ENCODE peak calls at places on chromosomes 2 and 18, in six cellular contexts. K is HL-60, G is uterus, Q is body of pancreas, M is upper lobe of right lung, W is RWPE1. J is an unnamed sample.

GRCh38 chr2:168534926-168535325 is 78.9 kb downstream of the CERS6 start:
- DNase-seq in M (no peak), G (no peak), W (no peak), K (no peak), Q (no peak), J (no peak)

GRCh38 chr2:30398488-30398887 is 48.6 kb upstream of the LCLAT1 start:
- DNase-seq in K (no peak), M (no peak), W (peak), Q (no peak), G (no peak), J (no peak)

GRCh38 chr18:79915161-79916127 is 36.0 kb downstream of the SLC66A2 start:
- DNase-seq in M (peak), K (no peak), W (no peak), G (peak), Q (no peak), J (no peak)

GRCh38 chr2:100818606-100819364 is 1.2 kb upstream of the NPAS2 start:
- DNase-seq in M (peak), Q (peak), G (peak), W (peak), K (peak), J (no peak)

GRCh38 chr2:216362730-216363129 is 9.6 kb downstream of the MARCHF4 start:
- DNase-seq in M (no peak), G (no peak), W (peak), K (no peak), Q (no peak), J (no peak)

GRCh38 chr18:36496022-36496421 is 198.5 kb downstream of the FHOD3 start:
- DNase-seq in Q (no peak), W (no peak), K (no peak), M (no peak), G (no peak), J (no peak)

GRCh38 chr2:112031916-112032582 is 23.0 kb upstream of the TMEM87B start:
- DNase-seq in W (peak), G (no peak), Q (no peak), M (peak), K (no peak), J (no peak)

GRCh38 chr2:80429251-80429650 is 124.7 kb upstream of the LRRTM1 start:
- DNase-seq in Q (no peak), M (no peak), W (no peak), K (no peak), G (no peak), J (no peak)

GRCh38 chr2:223314831-223315230 is 262.8 kb downstream of the KCNE4 start:
- DNase-seq in W (no peak), M (no peak), K (no peak), Q (no peak), G (no peak), J (no peak)

GRCh38 chr2:59664946-59665345 is 888.5 kb downstream of the BCL11A start:
- DNase-seq in W (no peak), G (no peak), Q (no peak), K (no peak), M (no peak), J (no peak)

GRCh38 chr2:29329899-29330298 is 214.7 kb downstream of the CLIP4 start:
- DNase-seq in W (no peak), Q (no peak), G (no peak), K (no peak), M (no peak), J (no peak)

GRCh38 chr18:75244336-75244735 is 33.7 kb downstream of the TSHZ1 start:
- DNase-seq in W (no peak), Q (no peak), K (peak), M (no peak), G (no peak), J (no peak)

GRCh38 chr18:3493501-3494244 is 43.7 kb downstream of the TGIF1 start:
- DNase-seq in G (no peak), W (no peak), K (peak), M (no peak), Q (no peak), J (no peak)

GRCh38 chr2:108034843-108035242 is 48.5 kb downstream of the SLC5A7 start:
- DNase-seq in M (no peak), W (no peak), K (no peak), Q (no peak), G (no peak), J (no peak)
- TF ChIP-seq CTCF in M (peak), W (no peak), K (no peak), Q (no peak), G (no peak), J (no peak)

DNA sequence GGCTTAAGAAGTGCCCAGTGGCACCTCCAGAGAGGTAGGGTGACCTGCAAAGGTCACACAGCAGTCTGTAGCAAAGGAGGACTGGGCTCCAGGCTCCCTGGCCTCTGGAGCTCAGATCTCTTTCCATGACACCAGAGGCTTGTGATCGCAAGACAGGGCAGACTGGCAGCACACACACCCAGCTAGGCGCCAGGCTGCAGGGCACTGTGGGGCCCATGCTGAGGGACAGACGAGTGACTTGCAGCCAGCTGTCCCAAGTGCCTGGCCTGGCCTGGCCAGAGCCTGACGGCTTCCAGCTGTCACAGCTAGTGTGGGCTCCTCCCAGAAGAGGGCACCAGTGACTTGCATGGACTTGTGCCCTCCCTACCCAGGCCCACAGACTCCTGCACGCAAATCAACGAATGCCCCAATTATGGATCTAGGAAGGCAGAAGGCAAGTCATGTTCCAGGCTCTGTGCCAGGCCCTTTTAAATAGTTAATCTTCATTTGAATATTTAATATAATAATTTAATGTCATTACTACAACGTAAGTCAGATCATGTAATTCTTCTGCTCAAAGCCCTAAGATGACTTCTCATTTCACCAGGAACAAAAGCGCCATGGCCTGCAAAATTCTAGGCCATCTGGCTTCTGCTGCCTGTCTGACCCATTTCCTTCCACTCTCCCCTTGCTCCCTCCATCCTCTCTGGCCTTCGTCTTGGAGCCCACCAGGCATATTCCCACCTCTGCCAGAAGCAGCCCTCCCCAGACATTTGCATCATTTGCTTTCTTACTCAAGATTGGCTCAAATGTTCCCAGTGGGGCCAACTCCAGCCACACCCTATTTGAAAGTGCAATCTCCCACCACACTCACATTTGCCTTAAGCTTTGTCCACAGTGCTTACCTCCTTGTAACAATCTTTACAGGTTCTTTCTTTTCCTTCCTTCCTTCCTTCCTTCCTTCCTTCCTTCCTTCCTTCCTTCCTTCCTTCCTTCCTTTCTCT is 3.7 kb upstream of the SPEG start:
- DNase-seq in M (peak), G (no peak), K (peak), W (peak), Q (no peak), J (no peak)
- TF ChIP-seq CTCF in M (no peak), G (peak), K (peak), W (no peak), Q (no peak), J (no peak)

DNA sequence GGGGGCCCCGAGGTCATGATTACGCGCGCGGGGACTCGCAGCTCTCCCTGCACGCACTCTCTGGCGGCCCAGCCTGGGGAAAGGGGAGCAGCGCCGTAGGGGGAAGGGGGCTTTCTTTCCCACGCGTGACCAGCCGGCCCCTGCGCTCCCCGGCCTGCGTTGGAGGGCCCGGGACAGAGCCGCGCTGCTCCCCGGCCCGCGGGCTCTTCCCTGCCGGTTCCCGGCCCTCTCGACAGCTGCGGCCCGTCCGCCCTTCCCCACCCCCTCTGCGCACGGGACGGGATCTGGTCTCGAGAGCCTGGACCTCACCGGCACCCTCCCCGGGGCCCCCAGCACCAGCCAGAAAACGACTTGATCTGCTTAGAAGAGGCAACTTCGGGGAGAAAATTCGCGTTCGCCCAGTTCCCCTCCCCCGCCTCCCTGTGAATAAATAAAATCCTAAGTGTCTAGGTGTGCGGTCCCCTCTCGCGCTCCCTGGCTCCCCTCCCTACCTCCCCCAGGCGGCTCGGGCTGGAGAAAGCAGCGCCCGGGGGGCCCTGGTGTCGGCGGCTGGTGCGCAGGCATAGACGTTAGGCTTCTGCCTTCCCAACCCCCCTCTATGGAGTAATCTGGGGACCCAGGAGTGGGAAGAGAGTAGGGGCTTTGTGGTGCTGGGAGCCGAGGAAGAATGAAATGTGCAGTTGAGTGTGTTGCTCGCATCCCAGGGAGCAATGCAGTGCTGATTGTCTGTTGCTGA is 793 bp upstream of the FIGN start:
- DNase-seq in Q (peak), W (peak), G (peak), M (peak), K (no peak), J (peak)
- TF ChIP-seq CTCF in Q (no peak), W (no peak), G (peak), M (peak), K (no peak), J (no peak)

GRCh38 chr2:88686320-88686719 is 5.2 kb upstream of the RPIA start:
- DNase-seq in G (no peak), M (no peak), Q (no peak), W (no peak), K (no peak), J (no peak)

GRCh38 chr2:88683160-88684021 is 8.1 kb upstream of the RPIA start:
- DNase-seq in G (no peak), K (no peak), M (no peak), W (no peak), Q (no peak), J (no peak)

GRCh38 chr2:88680916-88681315 is 10.6 kb upstream of the RPIA start:
- DNase-seq in K (no peak), M (no peak), W (no peak), Q (peak), G (no peak), J (no peak)

GRCh38 chr2:88687384-88687783 is 4.1 kb upstream of the RPIA start:
- DNase-seq in M (no peak), Q (no peak), G (no peak), K (no peak), W (no peak), J (no peak)

DNA sequence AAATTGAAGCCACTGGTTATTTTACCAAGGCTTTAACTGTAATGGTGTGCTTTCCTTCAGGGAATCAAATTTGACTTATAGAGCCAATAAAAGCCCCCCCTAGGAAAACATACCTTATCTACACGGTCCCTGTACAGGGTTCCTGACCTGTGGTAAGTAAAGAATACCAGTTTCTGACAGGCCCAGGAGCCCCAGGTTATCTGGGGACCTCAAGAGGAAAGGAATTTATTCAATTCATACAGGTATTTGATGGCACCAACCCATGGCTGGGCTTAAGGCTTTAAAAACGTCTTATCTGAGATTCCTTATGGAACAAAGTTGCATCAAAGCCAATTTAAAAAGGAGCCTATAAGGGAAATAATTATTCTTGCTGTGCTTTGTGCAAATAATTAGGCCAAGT is 7.0 kb upstream of the RPIA start:
- DNase-seq in W (no peak), Q (no peak), K (no peak), M (no peak), G (no peak), J (no peak)
- TF ChIP-seq CTCF in W (no peak), Q (no peak), K (no peak), M (no peak), G (no peak), J (no peak)